ENCODE peak calls at places on chromosome 10, in seven cellular contexts. T is ascending aorta, O is astrocyte of the spinal cord, I is astrocyte, Z is transverse colon, M is fibroblast of villous mesenchyme, D is GM06990. K is an unnamed sample.

GRCh38 chr10:109529258-109529657 is 394.1 kb downstream of the XPNPEP1 start:
- DNase-seq in T (no peak), O (no peak), I (no peak), Z (no peak), M (no peak), D (no peak), K (no peak)

GRCh38 chr10:4440260-4440659 is 385.7 kb upstream of the AKR1E2 start:
- DNase-seq in T (no peak), O (no peak), I (no peak), Z (no peak), M (no peak), D (no peak), K (no peak)

GRCh38 chr10:17146888-17147287 is 17.3 kb upstream of the CUBN start:
- DNase-seq in T (no peak), O (no peak), I (no peak), Z (no peak), M (peak), D (no peak), K (no peak)

GRCh38 chr10:36256905-36257304 is 614.8 kb upstream of the FZD8 start:
- DNase-seq in T (no peak), O (no peak), I (peak), Z (no peak), M (peak), D (no peak), K (no peak)

GRCh38 chr10:63165249-63165648 is 32.1 kb downstream of the NRBF2 start:
- DNase-seq in T (no peak), O (no peak), I (no peak), Z (no peak), M (no peak), D (no peak), K (no peak)

GRCh38 chr10:79056736-79057391 is 11.9 kb upstream of the ZMIZ1 start:
- DNase-seq in T (peak), O (no peak), I (no peak), Z (no peak), M (no peak), D (no peak), K (no peak)

GRCh38 chr10:43110318-43111071 is 27.8 kb upstream of the CSGALNACT2 start:
- DNase-seq in T (no peak), O (no peak), I (peak), Z (peak), M (peak), D (no peak), K (no peak)

GRCh38 chr10:97381626-97382025 is 19.5 kb downstream of the RRP12 start:
- DNase-seq in T (no peak), O (no peak), I (no peak), Z (no peak), M (no peak), D (no peak), K (no peak)

GRCh38 chr10:112955736-112956421 is 5.8 kb downstream of the TCF7L2 start:
- DNase-seq in T (no peak), O (peak), I (peak), Z (peak), M (peak), D (no peak), K (no peak)

GRCh38 chr10:72274730-72275350 is 1.1 kb downstream of the DDIT4 start:
- DNase-seq in T (peak), O (peak), I (no peak), Z (peak), M (peak), D (peak), K (no peak)

GRCh38 chr10:122249303-122249850 is 21.7 kb upstream of the BTBD16 start:
- DNase-seq in T (no peak), O (no peak), I (no peak), Z (no peak), M (no peak), D (no peak), K (no peak)

GRCh38 chr10:44749141-44749540 is 162.0 kb upstream of the TMEM72 start:
- DNase-seq in T (no peak), O (no peak), I (no peak), Z (no peak), M (no peak), D (no peak), K (no peak)

GRCh38 chr10:7409045-7409731 is 1.6 kb downstream of the SFMBT2 start:
- DNase-seq in T (no peak), O (no peak), I (no peak), Z (peak), M (peak), D (peak), K (no peak)

GRCh38 chr10:79027147-79028055 is 41.4 kb upstream of the ZMIZ1 start:
- DNase-seq in T (peak), O (no peak), I (no peak), Z (no peak), M (no peak), D (no peak), K (no peak)

GRCh38 chr10:14093735-14094484 is 236.8 kb downstream of the FRMD4A start:
- DNase-seq in T (no peak), O (peak), I (peak), Z (no peak), M (peak), D (no peak), K (peak)

GRCh38 chr10:86969421-86970041 is 1.2 kb downstream of the ADIRF start:
- DNase-seq in T (peak), O (peak), I (no peak), Z (no peak), M (peak), D (peak), K (no peak)

GRCh38 chr10:314381-314780 is 179.1 kb downstream of the ZMYND11 start:
- DNase-seq in T (no peak), O (no peak), I (no peak), Z (no peak), M (no peak), D (no peak), K (no peak)

GRCh38 chr10:22551966-22552365 is 162.4 kb downstream of the PIP4K2A start:
- DNase-seq in T (no peak), O (no peak), I (no peak), Z (no peak), M (no peak), D (no peak), K (no peak)

GRCh38 chr10:22553452-22553995 is 160.9 kb downstream of the PIP4K2A start:
- DNase-seq in T (no peak), O (no peak), I (no peak), Z (no peak), M (no peak), D (no peak), K (no peak)

GRCh38 chr10:22552888-22553378 is 161.4 kb downstream of the PIP4K2A start:
- DNase-seq in T (no peak), O (peak), I (peak), Z (no peak), M (peak), D (no peak), K (no peak)

GRCh38 chr10:22556774-22557173 is 157.6 kb downstream of the PIP4K2A start:
- DNase-seq in T (no peak), O (no peak), I (no peak), Z (no peak), M (no peak), D (no peak), K (no peak)

DNA sequence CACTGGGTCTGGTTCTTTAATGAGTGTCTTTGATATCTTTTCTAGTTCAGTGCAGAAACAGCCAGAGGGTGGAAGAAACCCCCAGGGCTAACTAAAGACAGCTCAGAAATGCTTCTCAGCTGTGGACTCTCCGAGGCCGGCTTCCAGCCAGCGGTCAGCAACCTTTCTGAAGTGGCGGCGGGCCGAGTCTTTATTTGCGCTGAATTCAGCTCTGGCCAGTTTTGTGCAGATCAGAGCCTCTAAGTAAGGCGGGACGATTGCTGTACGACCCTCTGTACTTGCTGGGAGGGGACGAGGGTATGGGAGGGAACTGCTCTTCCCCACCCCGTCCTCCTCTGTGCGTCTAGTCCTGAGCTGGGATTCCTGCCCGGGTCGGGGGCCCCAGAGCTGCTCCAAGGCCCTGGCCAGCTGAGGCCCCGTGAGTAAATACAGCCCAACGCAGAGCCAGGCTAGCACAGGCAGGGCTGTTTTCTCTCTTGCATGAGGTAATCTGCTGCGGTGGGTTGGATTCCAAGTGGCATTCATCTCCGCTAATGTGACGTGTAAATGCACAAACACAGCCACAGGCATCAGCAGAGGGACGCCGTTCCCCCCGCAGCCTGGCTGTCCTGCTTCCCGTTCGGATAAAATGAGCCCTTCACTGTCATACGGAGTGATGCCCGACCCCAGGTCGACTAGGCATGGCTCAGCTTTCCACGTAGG is 159.7 kb downstream of the PIP4K2A start:
- DNase-seq in T (peak), O (peak), I (peak), Z (peak), M (peak), D (no peak), K (no peak)
- H3K4me3 ChIP-seq in T (peak), O (peak), I (peak), Z (peak), M (no peak), D (no peak), K (no peak)

GRCh38 chr10:26798298-26798697 is 62.5 kb downstream of the ABI1 start:
- DNase-seq in T (no peak), O (no peak), I (no peak), Z (no peak), M (no peak), D (no peak), K (no peak)
- H3K4me3 ChIP-seq in T (no peak), O (no peak), I (no peak), Z (no peak), M (no peak), D (no peak), K (no peak)

DNA sequence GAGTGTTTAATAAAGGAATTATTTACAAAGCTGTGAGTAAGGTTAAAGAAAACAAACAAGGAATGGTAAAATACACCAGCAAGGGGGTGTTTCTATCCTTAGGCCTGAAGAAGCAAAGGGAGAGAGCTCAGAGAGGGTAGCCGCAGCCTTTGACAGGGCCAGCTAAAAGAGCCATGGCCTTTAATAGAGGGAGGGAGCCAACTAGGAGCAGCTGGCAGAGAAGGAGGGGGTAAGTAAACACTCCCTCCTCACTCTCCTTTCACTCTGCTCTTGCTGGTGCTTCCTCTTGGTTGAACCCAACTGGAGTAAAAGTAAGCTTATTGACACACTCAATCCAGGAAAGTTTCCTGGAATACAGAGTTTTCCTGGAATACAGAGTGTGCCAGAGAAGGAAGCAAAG is 87.5 kb downstream of the CH25H start:
- DNase-seq in T (no peak), O (no peak), I (no peak), Z (no peak), M (no peak), D (no peak), K (no peak)
- H3K4me3 ChIP-seq in T (no peak), O (no peak), I (no peak), Z (no peak), M (no peak), D (no peak), K (no peak)

DNA sequence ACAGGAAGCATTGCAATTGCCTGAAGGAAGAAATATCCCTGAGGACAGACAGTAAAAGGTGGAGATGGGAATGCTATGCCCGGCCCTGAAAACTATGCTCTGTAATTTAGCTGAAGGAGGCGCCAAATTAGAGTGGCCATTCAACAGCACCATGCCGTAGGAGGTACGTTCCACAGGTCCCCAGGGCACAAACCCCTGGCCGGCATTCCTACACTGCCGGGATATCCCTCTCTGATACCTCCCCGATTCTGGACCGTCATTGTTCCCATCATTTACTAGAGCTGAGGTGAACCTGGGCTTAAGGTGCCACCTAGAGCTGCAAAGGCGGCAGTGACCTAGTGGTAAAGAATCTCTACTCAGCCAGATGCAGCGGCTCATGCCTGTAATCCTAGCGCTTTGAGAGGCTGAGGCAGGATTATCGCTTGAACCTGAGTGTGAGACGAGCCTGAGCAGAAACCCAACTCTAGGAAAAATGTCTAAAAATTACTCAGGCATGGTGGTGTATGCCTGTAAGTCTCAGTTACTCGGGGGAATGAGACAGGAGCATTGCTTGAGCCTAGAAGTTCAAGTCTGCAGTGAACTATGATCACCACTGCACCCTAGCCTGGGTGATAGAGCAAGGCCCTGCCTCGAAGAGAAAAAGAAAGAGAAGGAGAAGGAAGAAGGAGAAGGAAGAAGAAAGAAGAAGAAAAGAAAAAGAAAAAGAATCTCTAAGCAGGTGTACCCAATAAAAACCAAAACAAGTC is 53.0 kb upstream of the TNKS2 start:
- DNase-seq in T (no peak), O (no peak), I (peak), Z (no peak), M (no peak), D (no peak), K (peak)
- H3K4me3 ChIP-seq in T (no peak), O (no peak), I (no peak), Z (no peak), M (no peak), D (no peak), K (peak)